ENCODE peak calls at places on chromosomes 3 and 15, in eight cellular contexts. Q is endothelial cell; S is EH; B is activated T-helper 9 cell treated with anti-CD3 and anti-CD28 coated beads, Interleukin-2, amount 50 U/mL, for 16 hours; J is LoVo; X is lower leg skin; N is iPS-NIHi11; I is body of pancreas. R is an unnamed sample.

GRCh38 chr3:44077267-44077666 is 164.4 kb upstream of the TOPAZ1 start:
- DNase-seq in Q (no peak), S (peak), B (no peak), J (no peak), X (peak), N (peak), I (no peak), R (peak)

GRCh38 chr3:135136361-135137100 is 341.5 kb downstream of the EPHB1 start:
- DNase-seq in Q (no peak), S (no peak), B (no peak), J (no peak), X (no peak), N (no peak), I (no peak), R (peak)

GRCh38 chr15:64010719-64011118 is 35.6 kb downstream of the DAPK2 start:
- DNase-seq in Q (no peak), S (peak), B (peak), J (peak), X (peak), N (peak), I (peak), R (no peak)

GRCh38 chr3:71154846-71155245 is 428.7 kb downstream of the FOXP1 start:
- DNase-seq in Q (no peak), S (no peak), B (no peak), J (no peak), X (no peak), N (no peak), I (no peak), R (no peak)

GRCh38 chr15:43169888-43170287 is 15.3 kb upstream of the CCNDBP1 start:
- DNase-seq in Q (no peak), S (peak), B (no peak), J (no peak), X (no peak), N (no peak), I (no peak), R (no peak)

GRCh38 chr3:142319094-142319493 is 93.7 kb upstream of the GK5 start:
- DNase-seq in Q (no peak), S (peak), B (no peak), J (no peak), X (no peak), N (no peak), I (no peak), R (no peak)

GRCh38 chr3:43093006-43093405 is 12.9 kb downstream of the POMGNT2 start:
- DNase-seq in Q (no peak), S (no peak), B (no peak), J (no peak), X (no peak), N (no peak), I (no peak), R (no peak)

GRCh38 chr3:113719294-113719693 is 22.9 kb upstream of the USF3 start:
- DNase-seq in Q (no peak), S (no peak), B (no peak), J (no peak), X (no peak), N (no peak), I (no peak), R (no peak)

GRCh38 chr3:135260025-135260424 is 465.0 kb downstream of the EPHB1 start:
- DNase-seq in Q (no peak), S (no peak), B (no peak), J (no peak), X (no peak), N (peak), I (no peak), R (no peak)

GRCh38 chr15:88394553-88395159 is 72.5 kb downstream of the MRPL46 start:
- DNase-seq in Q (no peak), S (no peak), B (no peak), J (no peak), X (no peak), N (no peak), I (no peak), R (no peak)

GRCh38 chr3:157692468-157692867 is 189.3 kb upstream of the VEPH1 start:
- DNase-seq in Q (no peak), S (no peak), B (no peak), J (no peak), X (no peak), N (no peak), I (no peak), R (no peak)

GRCh38 chr15:58212909-58213526 is 74.8 kb downstream of the AQP9 start:
- DNase-seq in Q (peak), S (peak), B (no peak), J (peak), X (no peak), N (peak), I (no peak), R (peak)

GRCh38 chr3:171980578-171981270 is 58.7 kb upstream of the FNDC3B start:
- DNase-seq in Q (no peak), S (peak), B (no peak), J (no peak), X (no peak), N (no peak), I (no peak), R (no peak)

GRCh38 chr3:66405701-66406091 is 95.1 kb downstream of the LRIG1 start:
- DNase-seq in Q (no peak), S (peak), B (no peak), J (no peak), X (peak), N (no peak), I (peak), R (no peak)

GRCh38 chr3:195107593-195107992 is 163.4 kb downstream of the XXYLT1 start:
- DNase-seq in Q (no peak), S (no peak), B (no peak), J (no peak), X (no peak), N (no peak), I (no peak), R (no peak)

GRCh38 chr3:23611737-23612295 is 193.9 kb upstream of the UBE2E1 start:
- DNase-seq in Q (no peak), S (peak), B (no peak), J (no peak), X (no peak), N (no peak), I (peak), R (peak)

GRCh38 chr3:185552358-185552877 is at the start of gene LIPH:
- DNase-seq in Q (no peak), S (peak), B (no peak), J (peak), X (peak), N (peak), I (peak), R (peak)

GRCh38 chr3:123733341-123733740 is 148.5 kb upstream of the HACD2 start:
- DNase-seq in Q (no peak), S (no peak), B (no peak), J (no peak), X (no peak), N (no peak), I (no peak), R (no peak)

GRCh38 chr3:56415672-56416071 is 52.6 kb downstream of the ERC2 start:
- DNase-seq in Q (no peak), S (no peak), B (no peak), J (no peak), X (no peak), N (no peak), I (peak), R (no peak)

GRCh38 chr15:53305554-53305953 is 453.9 kb downstream of the WDR72 start:
- DNase-seq in Q (no peak), S (no peak), B (no peak), J (no peak), X (no peak), N (no peak), I (no peak), R (no peak)

GRCh38 chr3:38030126-38031021 is 932 bp upstream of the PLCD1 start:
- DNase-seq in Q (no peak), S (no peak), B (no peak), J (no peak), X (peak), N (no peak), I (no peak), R (no peak)

GRCh38 chr15:48641416-48641815 is 4.1 kb downstream of the FBN1 start:
- DNase-seq in Q (no peak), S (peak), B (no peak), J (peak), X (no peak), N (no peak), I (no peak), R (peak)

GRCh38 chr15:63041982-63042878 is at the start of gene TPM1:
- DNase-seq in Q (peak), S (peak), B (no peak), J (peak), X (peak), N (peak), I (peak), R (peak)

GRCh38 chr3:63891518-63891917 is 20.7 kb downstream of the SCAANT1 start:
- DNase-seq in Q (no peak), S (no peak), B (no peak), J (no peak), X (no peak), N (no peak), I (no peak), R (no peak)

R was measured in SK-N-DZ.